ENCODE peak calls at places on chromosomes 2 and 18, in five cellular contexts. W is stimulated activated naive B cell treated with anti-CD40 and anti-IgM and Interleukin-4, amounts not matched to agents 10 μg/mL and 1 μg/mL and 100 μg/mL, for 72 hours; Q is cardiac muscle cell; L is choroid plexus epithelial cell; M is epithelial cell of proximal tubule. O is an unnamed sample.

GRCh38 chr2:121524650-121525425 is 5.8 kb upstream of the RNU4ATAC start:
- DNase-seq in W (no peak), Q (peak), L (no peak), M (no peak), O (no peak)

GRCh38 chr18:22813648-22814328 is 119.3 kb upstream of the RBBP8 start:
- DNase-seq in W (no peak), Q (peak), L (peak), M (no peak), O (no peak)

GRCh38 chr2:233081232-233081730 is 21.1 kb downstream of the INPP5D start:
- DNase-seq in W (peak), Q (no peak), L (no peak), M (no peak), O (no peak)

GRCh38 chr2:72883356-72883962 is 3.7 kb upstream of the SPR start:
- DNase-seq in W (no peak), Q (peak), L (peak), M (no peak), O (no peak)

GRCh38 chr2:96531872-96532505 is 4.6 kb upstream of the ARID5A start:
- DNase-seq in W (peak), Q (peak), L (peak), M (peak), O (peak)

GRCh38 chr2:11398710-11399109 is 54.3 kb upstream of the ROCK2 start:
- DNase-seq in W (no peak), Q (no peak), L (no peak), M (no peak), O (no peak)

GRCh38 chr2:190634381-190634780 is 14.5 kb upstream of the NAB1 start:
- DNase-seq in W (no peak), Q (no peak), L (no peak), M (no peak), O (no peak)

GRCh38 chr2:96359310-96359709 is 23.7 kb downstream of the NCAPH start:
- DNase-seq in W (no peak), Q (no peak), L (no peak), M (no peak), O (peak)

O was measured in T-cell.